ENCODE peak calls at places on chromosomes 5 and 9, in four cellular contexts. One of them, this sample, is unnamed.

GRCh38 chr9:114588671-114589526 is 1.3 kb downstream of the ATP6V1G1 start:
- DNase-seq in endothelial cell of umbilical vein: peak; percentile 62
- DNase-seq in M059J: peak; percentile 66
- DNase-seq in HFFc6: peak; percentile 45
- DNase-seq in this sample: peak; percentile 18

GRCh38 chr9:89923961-89924504 is 319.2 kb downstream of the GADD45G start:
- DNase-seq in M059J: peak; percentile 74
- DNase-seq in HFFc6: no peak
- DNase-seq in endothelial cell of umbilical vein: no peak
- DNase-seq in this sample: no peak

GRCh38 chr5:143133721-143134120 is 269.8 kb downstream of the NR3C1 start:
- DNase-seq in M059J: no peak
- DNase-seq in HFFc6: no peak
- DNase-seq in endothelial cell of umbilical vein: no peak
- DNase-seq in this sample: no peak

GRCh38 chr9:120713257-120714087 is 798 bp downstream of the MEGF9 start:
- DNase-seq in endothelial cell of umbilical vein: no peak
- DNase-seq in M059J: peak; percentile 23
- DNase-seq in HFFc6: no peak
- DNase-seq in this sample: no peak

GRCh38 chr9:72041775-72042194 is 18.6 kb downstream of the C9orf57 start:
- DNase-seq in M059J: peak; percentile 86
- DNase-seq in HFFc6: peak; percentile 72
- DNase-seq in endothelial cell of umbilical vein: no peak
- DNase-seq in this sample: peak; percentile 37

GRCh38 chr5:181197326-181197951 is 7.6 kb downstream of the TRIM7 start:
- DNase-seq in endothelial cell of umbilical vein: no peak
- DNase-seq in HFFc6: no peak
- DNase-seq in M059J: no peak
- DNase-seq in this sample: no peak

GRCh38 chr5:146342882-146343865 is 4.5 kb downstream of the POU4F3 start:
- DNase-seq in HFFc6: no peak
- DNase-seq in endothelial cell of umbilical vein: no peak
- DNase-seq in M059J: no peak
- DNase-seq in this sample: no peak

GRCh38 chr9:33167949-33168535 is 906 bp upstream of the B4GALT1 start:
- DNase-seq in endothelial cell of umbilical vein: no peak
- DNase-seq in M059J: no peak
- DNase-seq in HFFc6: no peak
- DNase-seq in this sample: no peak

This sample was measured in GM04503.